ENCODE peak calls at places on chromosomes 1 and 21, in seven cellular contexts. B, K, V, C, P, W and U are unnamed samples.

GRCh38 chr21:32425628-32426027 is 13.1 kb downstream of the EVA1C start:
- DNase-seq in B (no peak), K (no peak), V (no peak), C (no peak), P (no peak), W (no peak), U (no peak)

GRCh38 chr1:36565576-36566501 is 83.1 kb upstream of the CSF3R start:
- DNase-seq in B (peak; percentile 45), K (no peak), V (no peak), C (no peak), P (peak; percentile 56), W (no peak), U (peak; percentile 33)

GRCh38 chr1:229887043-229887822 is 179.8 kb upstream of the GALNT2 start:
- DNase-seq in B (no peak), K (no peak), V (no peak), C (no peak), P (no peak), W (no peak), U (peak; percentile 71)

GRCh38 chr1:173478099-173478555 is 992 bp downstream of the PRDX6 start:
- DNase-seq in B (peak; percentile 64), K (peak; percentile 71), V (peak; percentile 72), C (peak; percentile 82), P (peak; percentile 22), W (peak; percentile 89), U (peak; percentile 87)

GRCh38 chr1:66925558-66925910 is 744 bp downstream of the MIER1 start:
- DNase-seq in B (no peak), K (no peak), V (no peak), C (no peak), P (no peak), W (no peak), U (no peak)

GRCh38 chr1:902023-902422 is 21.7 kb upstream of the SAMD11 start:
- DNase-seq in B (peak; percentile 55), K (no peak), V (peak; percentile 2), C (no peak), P (no peak), W (no peak), U (no peak)

GRCh38 chr1:35431173-35431599 is 126.0 kb downstream of the KIAA0319L start:
- DNase-seq in B (no peak), K (no peak), V (no peak), C (peak; percentile 74), P (no peak), W (peak; percentile 79), U (no peak)

GRCh38 chr1:25004355-25004754 is 74.3 kb upstream of the RUNX3 start:
- DNase-seq in B (no peak), K (no peak), V (no peak), C (no peak), P (no peak), W (no peak), U (no peak)

GRCh38 chr21:45167796-45168222 is 93.4 kb downstream of the ADARB1 start:
- DNase-seq in B (no peak), K (peak; percentile 51), V (peak; percentile 38), C (peak; percentile 78), P (no peak), W (peak; percentile 70), U (no peak)

GRCh38 chr21:20662523-20662922 is 335.7 kb upstream of the NCAM2 start:
- DNase-seq in B (no peak), K (no peak), V (no peak), C (no peak), P (no peak), W (no peak), U (no peak)

GRCh38 chr1:234775477-234776246 is 165.7 kb upstream of the IRF2BP2 start:
- DNase-seq in B (no peak), K (no peak), V (no peak), C (no peak), P (no peak), W (no peak), U (peak; percentile 62)

GRCh38 chr1:1832820-1833219 is 54.5 kb upstream of the NADK start:
- DNase-seq in B (no peak), K (peak; percentile 67), V (no peak), C (peak; percentile 38), P (no peak), W (peak; percentile 62), U (no peak)

GRCh38 chr1:176073524-176074157 is 133.4 kb downstream of the COP1 start:
- DNase-seq in B (no peak), K (peak; percentile 66), V (peak; percentile 69), C (peak; percentile 72), P (peak; percentile 21), W (peak; percentile 73), U (no peak)

GRCh38 chr1:233704125-233704881 is 90.4 kb downstream of the KCNK1 start:
- DNase-seq in B (no peak), K (no peak), V (no peak), C (no peak), P (no peak), W (peak; percentile 10), U (no peak)

GRCh38 chr21:38380391-38381137 is 117.7 kb downstream of the ERG start:
- DNase-seq in B (no peak), K (peak; percentile 19), V (peak; percentile 58), C (peak; percentile 8), P (no peak), W (peak; percentile 24), U (no peak)

GRCh38 chr1:39214998-39215873 is 10.7 kb downstream of the MACF1 start:
- DNase-seq in B (no peak), K (no peak), V (no peak), C (no peak), P (no peak), W (peak; percentile 28), U (no peak)

GRCh38 chr1:7044471-7044805 is 259.2 kb downstream of the CAMTA1 start:
- DNase-seq in B (no peak), K (no peak), V (no peak), C (no peak), P (peak; percentile 43), W (no peak), U (no peak)

GRCh38 chr21:39705849-39706248 is 39.1 kb upstream of the IGSF5 start:
- DNase-seq in B (no peak), K (peak; percentile 37), V (no peak), C (peak; percentile 12), P (no peak), W (peak; percentile 47), U (no peak)